ENCODE peak calls at places on chromosomes 11 and 22, in ten cellular contexts. F, G, X, U, D, W, Q, L, R and B are unnamed samples.

GRCh38 chr22:42644422-42645340 is 4.3 kb upstream of the ATP5MGL start:
- DNase-seq in U (no peak), R (no peak), F (peak), G (no peak), D (peak), L (peak), W (peak), X (no peak), Q (no peak), B (no peak)

GRCh38 chr11:108733479-108734116 is 68.7 kb downstream of the DDX10 start:
- DNase-seq in R (no peak), X (no peak), G (no peak), F (peak), D (no peak), W (no peak), Q (no peak), L (peak), U (no peak), B (peak)

GRCh38 chr22:33984741-33985287 is 64.5 kb upstream of the LARGE1 start:
- DNase-seq in R (peak), X (no peak), Q (no peak), L (no peak), F (no peak), U (no peak), D (no peak), G (no peak), W (no peak), B (no peak)

GRCh38 chr11:117199061-117199915 is at the start of gene TAGLN:
- DNase-seq in W (peak), L (peak), Q (peak), G (peak), D (peak), U (no peak), R (peak), F (peak), X (peak), B (no peak)

GRCh38 chr11:93542753-93543246 is 391 bp downstream of the SMCO4 start:
- DNase-seq in L (no peak), F (no peak), W (peak), Q (no peak), U (no peak), X (no peak), R (peak), D (no peak), G (no peak), B (no peak)

GRCh38 chr22:28822930-28823481 is 22.6 kb upstream of the XBP1 start:
- DNase-seq in W (no peak), U (no peak), G (no peak), X (no peak), Q (no peak), R (no peak), D (no peak), F (no peak), L (no peak), B (no peak)

GRCh38 chr11:35997908-35998307 is 54.0 kb downstream of the LDLRAD3 start:
- DNase-seq in X (no peak), D (no peak), U (no peak), R (no peak), Q (no peak), G (no peak), F (no peak), W (no peak), L (no peak), B (no peak)

GRCh38 chr11:68946416-68947090 is 34.2 kb downstream of the MRGPRD start:
- DNase-seq in W (no peak), G (no peak), L (peak), Q (peak), U (no peak), F (peak), D (peak), X (peak), R (no peak), B (peak)

GRCh38 chr11:74710291-74710938 is 20.8 kb downstream of the CHRDL2 start:
- DNase-seq in W (no peak), X (no peak), F (peak), U (no peak), G (no peak), Q (no peak), D (no peak), R (no peak), L (no peak), B (no peak)

GRCh38 chr11:2305140-2305861 is 3.5 kb downstream of the TSPAN32 start:
- DNase-seq in U (no peak), R (peak), L (peak), F (peak), G (peak), X (no peak), W (peak), Q (peak), D (peak), B (no peak)

GRCh38 chr11:8033312-8033715 is 46.2 kb downstream of the EIF3F start:
- DNase-seq in L (peak), D (peak), X (peak), W (peak), R (peak), U (peak), F (peak), Q (peak), G (no peak), B (no peak)

GRCh38 chr11:86183694-86184093 is 60.9 kb upstream of the EED start:
- DNase-seq in U (no peak), X (no peak), D (no peak), W (no peak), Q (no peak), L (peak), R (no peak), F (peak), G (no peak), B (no peak)

GRCh38 chr11:709109-709997 is 3.3 kb downstream of the EPS8L2 start:
- DNase-seq in R (no peak), F (no peak), D (no peak), X (no peak), L (no peak), Q (no peak), U (no peak), G (no peak), W (no peak), B (no peak)

GRCh38 chr22:45692549-45692948 is 20.9 kb downstream of the ATXN10 start:
- DNase-seq in D (no peak), W (no peak), L (no peak), R (no peak), Q (no peak), U (no peak), G (no peak), F (peak), X (no peak), B (no peak)

GRCh38 chr11:105610796-105611361 is 1.0 kb downstream of the GRIA4 start:
- DNase-seq in Q (no peak), D (no peak), L (no peak), W (no peak), X (no peak), G (no peak), R (no peak), F (no peak), U (no peak), B (no peak)

GRCh38 chr22:22089459-22090308 is 107.1 kb upstream of the TOP3B start:
- DNase-seq in X (no peak), G (no peak), W (no peak), Q (no peak), D (no peak), F (no peak), L (no peak), R (no peak), U (no peak), B (no peak)

GRCh38 chr11:313787-314547 is at the start of gene IFITM1:
- DNase-seq in Q (peak), L (peak), F (peak), D (peak), G (no peak), W (peak), R (peak), U (no peak), X (peak), B (no peak)

DNA sequence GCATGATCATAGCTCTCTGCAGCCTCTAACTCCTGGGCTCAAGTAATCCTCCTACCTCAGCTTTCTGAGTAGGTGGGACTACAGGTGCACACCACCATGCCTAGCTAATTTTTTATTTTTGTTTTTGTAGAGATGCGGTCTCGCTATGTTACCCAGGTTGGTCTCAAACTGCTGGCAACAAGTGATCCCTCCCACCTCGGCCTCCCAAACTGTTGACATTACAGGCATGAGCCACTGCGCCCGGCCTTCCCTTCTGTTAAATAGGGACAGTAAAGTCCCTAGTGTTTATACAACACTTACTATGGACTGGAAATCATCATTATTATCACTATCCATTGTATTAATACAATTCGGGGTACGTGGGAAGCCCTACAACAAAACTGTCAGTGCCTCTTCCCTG is 12.6 kb downstream of the SELENOM start:
- DNase-seq in F (no peak), D (no peak), Q (no peak), X (no peak), R (no peak), L (no peak), G (no peak), U (no peak), W (no peak), B (no peak)
- H3K4me3 ChIP-seq in F (no peak), D (no peak), Q (no peak), X (no peak), R (no peak), L (no peak), G (no peak), U (no peak), W (peak), B (no peak)

GRCh38 chr22:39654959-39655579 is 84.5 kb downstream of the CACNA1I start:
- DNase-seq in L (no peak), W (peak), G (no peak), Q (no peak), F (no peak), U (no peak), X (no peak), R (no peak), D (no peak), B (no peak)
- TF ChIP-seq CTCF in L (peak), W (no peak), G (peak), Q (no peak), F (no peak), U (peak), X (no peak), R (no peak), D (no peak), B (peak)

GRCh38 chr22:37561209-37562048 is 1.1 kb downstream of the CDC42EP1 start:
- DNase-seq in R (peak), Q (no peak), U (peak), D (peak), L (peak), G (peak), X (no peak), F (peak), W (peak), B (no peak)
- H3K4me3 ChIP-seq in R (peak), Q (peak), U (peak), D (peak), L (peak), G (peak), X (peak), F (peak), W (peak), B (peak)

GRCh38 chr11:118659314-118659939 is 20.0 kb downstream of the TREH start:
- DNase-seq in Q (peak), W (peak), X (no peak), D (peak), L (peak), F (peak), G (peak), R (peak), U (peak), B (no peak)
- TF ChIP-seq CTCF in Q (peak), W (peak), X (peak), D (peak), L (peak), F (peak), G (peak), R (peak), U (peak), B (peak)

DNA sequence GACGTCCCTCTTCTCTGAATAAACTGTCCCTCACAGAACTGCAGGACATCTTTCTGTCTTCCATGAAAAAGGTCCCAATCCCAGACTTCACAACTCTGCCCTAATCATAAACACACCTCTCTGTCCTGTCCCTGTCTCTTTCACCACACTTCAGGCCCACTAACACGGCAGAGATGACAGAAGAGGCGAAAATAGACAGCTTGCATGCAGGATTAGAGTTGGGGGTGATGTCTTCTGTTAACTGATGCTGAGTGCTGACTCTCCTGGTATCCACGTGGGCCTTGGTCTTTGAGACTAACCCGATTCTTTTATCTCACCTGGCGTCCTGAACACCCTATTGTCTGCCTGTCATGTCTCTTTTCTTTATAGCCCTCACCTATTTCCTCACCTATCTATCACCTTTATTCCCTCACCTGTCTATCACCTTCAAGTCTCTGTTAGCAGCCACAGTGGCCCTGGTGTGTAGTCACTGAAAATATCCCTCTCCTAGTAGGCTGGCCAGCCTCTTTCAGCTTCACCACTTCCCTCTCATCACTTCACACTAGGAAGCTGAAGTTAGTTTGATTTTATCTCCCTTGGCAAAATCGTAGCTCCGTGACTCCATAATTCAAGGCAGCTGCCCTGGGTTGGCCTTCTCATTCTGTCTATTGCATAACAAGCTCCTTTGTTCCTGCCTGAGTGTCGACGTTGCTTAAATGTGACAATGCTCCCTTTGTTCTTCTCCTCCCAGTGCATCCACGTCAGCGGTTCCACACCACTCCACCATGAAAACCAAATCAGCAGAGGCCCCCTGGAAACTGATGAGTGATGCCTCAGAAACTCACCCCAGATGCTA is 30.6 kb upstream of the DRD2 start:
- DNase-seq in D (no peak), U (peak), R (no peak), L (peak), W (no peak), Q (peak), F (peak), G (no peak), X (peak), B (peak)
- H3K4me3 ChIP-seq in D (no peak), U (no peak), R (no peak), L (no peak), W (no peak), Q (no peak), F (no peak), G (no peak), X (no peak), B (no peak)